ENCODE peak calls at places on chromosomes 1 and 21, in five cellular contexts. B is H1, S is mesenchymal stem cell, E is trophoblast cell, H is H9. G is an unnamed sample.
A peak's percentile ranks its signal among the peaks of the same experiment; 100 is the strongest.

GRCh38 chr21:44615881-44616590 is 4.2 kb downstream of the KRTAP10-8 start:
- DNase-seq in H (no peak), S (no peak), B (peak; percentile 43), E (no peak), G (no peak)

GRCh38 chr1:212158912-212159796 is 123.6 kb downstream of the DTL start:
- DNase-seq in S (no peak), E (no peak), B (no peak), H (no peak), G (no peak)

GRCh38 chr1:180918519-180918918 is 5.8 kb downstream of the KIAA1614 start:
- DNase-seq in S (no peak), B (no peak), E (no peak), H (no peak), G (no peak)

GRCh38 chr1:100921110-100921706 is 25.3 kb downstream of the SLC30A7 start:
- DNase-seq in H (no peak), B (no peak), E (no peak), S (peak; percentile 70), G (peak; percentile 44)

GRCh38 chr1:184610872-184611614 is 143.6 kb downstream of the EDEM3 start:
- DNase-seq in E (no peak), S (no peak), H (no peak), B (no peak), G (peak; percentile 42)

GRCh38 chr1:223413216-223413615 is 20.0 kb downstream of the CCDC185 start:
- DNase-seq in E (no peak), H (no peak), B (no peak), S (no peak), G (no peak)

GRCh38 chr1:57340361-57341192 is 83.3 kb downstream of the DAB1 start:
- DNase-seq in B (no peak), E (no peak), S (no peak), H (no peak), G (no peak)

GRCh38 chr1:21294266-21295058 is 4.2 kb upstream of the ECE1 start:
- DNase-seq in E (peak; percentile 35), B (no peak), H (no peak), S (peak; percentile 58), G (no peak)

GRCh38 chr1:47934243-47934805 is 62.9 kb downstream of the TRABD2B start:
- DNase-seq in B (no peak), S (peak; percentile 2), E (no peak), H (peak; percentile 41), G (no peak)

GRCh38 chr1:113905435-113905861 is 322 bp downstream of the DCLRE1B start:
- DNase-seq in H (peak; percentile 79), E (peak; percentile 7), S (no peak), B (peak; percentile 73), G (no peak)

GRCh38 chr1:30977105-30977504 is 68.5 kb upstream of the SDC3 start:
- DNase-seq in S (peak; percentile 71), H (no peak), E (no peak), B (no peak), G (no peak)

GRCh38 chr21:45129231-45129923 is 55.0 kb downstream of the ADARB1 start:
- DNase-seq in E (no peak), S (peak; percentile 58), H (no peak), B (no peak), G (no peak)

GRCh38 chr1:192436441-192437078 is 119.8 kb downstream of the RGS21 start:
- DNase-seq in E (no peak), B (no peak), S (no peak), H (no peak), G (no peak)

GRCh38 chr1:11045428-11046269 is 1.4 kb downstream of the MASP2 start:
- DNase-seq in B (peak; percentile 88), S (no peak), E (no peak), H (peak; percentile 93), G (no peak)

GRCh38 chr1:93061895-93062792 is 16.9 kb upstream of the MTF2 start:
- DNase-seq in H (peak; percentile 51), B (peak; percentile 49), S (peak; percentile 39), E (no peak), G (no peak)

GRCh38 chr1:234924450-234925355 is 203.9 kb downstream of the TOMM20 start:
- DNase-seq in H (peak; percentile 21), B (no peak), S (no peak), E (no peak), G (no peak)

GRCh38 chr21:43825936-43826622 is 36.7 kb downstream of the RRP1 start:
- DNase-seq in E (no peak), B (no peak), H (peak; percentile 68), S (no peak), G (no peak)

GRCh38 chr1:80272495-80272894 is 1266.0 kb upstream of the ADGRL4 start:
- DNase-seq in E (no peak), B (no peak), S (no peak), H (no peak), G (no peak)

GRCh38 chr1:175902281-175902680 is 158.9 kb upstream of the TNR start:
- DNase-seq in S (no peak), B (no peak), H (no peak), E (no peak), G (no peak)

GRCh38 chr1:183139281-183139942 is 46.7 kb upstream of the LAMC2 start:
- DNase-seq in E (no peak), B (no peak), H (no peak), S (peak; percentile 76), G (no peak)

GRCh38 chr1:205714906-205715246 is 34.6 kb upstream of the SLC45A3 start:
- DNase-seq in E (no peak), B (no peak), S (no peak), H (no peak), G (no peak)

GRCh38 chr1:215081566-215082531 is 688 bp upstream of the KCNK2 start:
- DNase-seq in E (no peak), H (peak; percentile 37), B (peak; percentile 61), S (peak; percentile 10), G (peak; percentile 14)
- H2BK12ac ChIP-seq in E (no peak overlapping the region), H (no peak overlapping the region), B (no peak overlapping the region), S (peak overlapping the region; percentile 6), G (peak overlapping the region; percentile 61)

DNA sequence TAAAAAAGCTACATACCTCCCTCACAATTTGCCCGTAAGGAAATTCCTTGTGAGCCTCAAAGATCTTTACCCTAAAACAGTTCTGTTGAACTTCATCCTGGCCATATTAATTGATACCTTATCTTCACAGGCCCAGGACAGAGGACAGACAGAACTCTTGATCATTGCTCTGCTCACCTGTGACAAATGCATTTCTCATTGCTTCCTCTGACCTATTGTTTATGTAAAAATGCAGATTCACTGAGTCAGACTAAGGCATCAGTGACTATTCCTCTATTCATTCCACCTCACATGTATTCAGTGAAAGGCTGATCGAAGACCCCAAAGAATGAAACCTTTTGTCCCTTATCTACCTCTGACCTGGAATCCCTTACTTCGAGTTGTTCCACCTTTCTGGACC is 61.0 kb downstream of the BACH1 start:
- DNase-seq in B (no peak), S (no peak), H (no peak), E (no peak), G (no peak)
- H4K91ac ChIP-seq in B (no peak overlapping the region), S (no peak overlapping the region), H (no peak overlapping the region), E (no peak overlapping the region), G (no peak overlapping the region)

GRCh38 chr1:197197430-197197997 is 51.0 kb upstream of the ASPM start:
- DNase-seq in E (no peak), S (no peak), H (no peak), B (no peak), G (no peak)
- H3K4me2 ChIP-seq in E (no peak overlapping the region), S (peak overlapping the region; percentile 14), H (peak overlapping the region; percentile 35), B (peak overlapping the region; percentile 85), G (no peak overlapping the region)

DNA sequence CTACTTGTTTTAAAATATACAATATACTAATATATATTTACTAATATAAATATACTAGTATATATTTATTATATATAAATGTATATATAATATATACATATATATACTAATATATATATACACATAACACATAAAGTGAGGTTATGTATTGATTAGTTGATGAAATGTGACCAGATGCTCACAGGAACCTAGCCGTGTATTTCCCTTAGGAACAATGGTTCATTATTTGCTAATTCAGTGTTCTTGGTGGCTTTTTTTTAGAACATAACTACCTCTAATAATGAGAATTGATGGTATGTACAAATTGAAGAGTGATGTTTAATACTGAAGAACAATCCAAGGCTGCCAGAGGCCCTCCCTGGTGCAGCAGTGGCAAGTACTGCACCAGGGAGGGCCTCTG is 37.9 kb upstream of the ITPKB start:
- DNase-seq in E (no peak), S (no peak), H (no peak), B (no peak), G (no peak)
- H2BK12ac ChIP-seq in E (no peak overlapping the region), S (no peak overlapping the region), H (no peak overlapping the region), B (no peak overlapping the region), G (no peak overlapping the region)

GRCh38 chr1:43477716-43478115 is 24.0 kb upstream of the HYI start:
- DNase-seq in H (no peak), S (no peak), B (no peak), E (peak; percentile 68), G (no peak)
- H4K91ac ChIP-seq in H (no peak overlapping the region), S (no peak overlapping the region), B (no peak overlapping the region), E (peak overlapping the region; percentile 68), G (no peak overlapping the region)

GRCh38 chr1:18944810-18945209 is 11.7 kb downstream of the IFFO2 start:
- DNase-seq in S (no peak), B (no peak), H (no peak), E (no peak), G (no peak)
- H3K4me2 ChIP-seq in S (no peak overlapping the region), B (no peak overlapping the region), H (no peak overlapping the region), E (no peak overlapping the region), G (no peak overlapping the region)

GRCh38 chr1:94244816-94245215 is 7.4 kb upstream of the ARHGAP29 start:
- DNase-seq in H (no peak), B (no peak), E (no peak), S (no peak), G (no peak)

GRCh38 chr1:94243665-94244064 is 6.3 kb upstream of the ARHGAP29 start:
- DNase-seq in B (no peak), H (no peak), E (no peak), S (no peak), G (no peak)

GRCh38 chr1:94237291-94238226 is at the start of gene ARHGAP29:
- DNase-seq in B (peak; percentile 89), H (peak; percentile 90), E (peak; percentile 80), S (peak; percentile 69), G (peak; percentile 84)

GRCh38 chr1:94239796-94240195 is 2.4 kb upstream of the ARHGAP29 start:
- DNase-seq in E (no peak), H (no peak), S (no peak), B (no peak), G (no peak)

DNA sequence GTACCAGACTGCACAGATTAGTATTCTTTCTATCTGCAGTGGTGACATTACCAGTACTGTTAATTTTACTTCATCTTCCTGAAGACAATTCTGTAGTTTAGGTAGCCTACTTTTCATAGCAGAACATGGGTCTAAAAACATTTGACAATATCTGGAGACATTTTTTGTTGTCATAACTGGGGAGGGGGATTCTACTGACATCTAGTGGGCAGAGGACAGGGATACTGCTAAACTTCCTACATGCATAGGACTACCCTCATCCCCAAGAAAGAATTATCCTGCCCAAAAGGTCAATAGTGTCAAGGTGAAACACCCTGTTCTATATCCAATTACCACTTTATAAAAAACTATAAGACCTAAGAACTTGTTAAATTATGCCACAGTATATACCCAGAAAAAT is 3.4 kb upstream of the ARHGAP29 start:
- DNase-seq in H (no peak), S (no peak), B (no peak), E (no peak), G (peak; percentile 31)
- H2BK12ac ChIP-seq in H (no peak overlapping the region), S (no peak overlapping the region), B (no peak overlapping the region), E (no peak overlapping the region), G (no peak overlapping the region)

DNA sequence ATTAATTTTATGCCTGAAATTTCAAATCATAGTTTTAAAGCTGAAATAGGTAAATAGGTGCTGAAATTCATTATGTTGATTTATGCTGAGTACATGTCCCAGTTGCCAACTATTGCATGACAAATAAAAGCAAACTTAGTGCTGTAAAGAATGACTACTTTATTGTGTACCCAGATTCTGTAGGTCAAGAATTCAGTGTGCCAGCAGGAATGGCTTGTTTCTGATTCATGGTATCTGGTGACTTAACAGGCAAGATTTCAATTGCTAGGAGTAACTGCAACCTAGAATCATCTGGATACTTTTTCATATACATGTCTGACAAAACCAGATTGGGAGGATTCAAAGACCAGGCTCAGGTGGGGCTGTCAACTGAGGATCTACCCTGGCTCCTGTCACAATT is 678.4 kb upstream of the ADAMTS5 start:
- DNase-seq in E (no peak), H (no peak), S (peak; percentile 5), B (no peak), G (no peak)
- H4K91ac ChIP-seq in E (no peak overlapping the region), H (no peak overlapping the region), S (no peak overlapping the region), B (no peak overlapping the region), G (no peak overlapping the region)

G was measured in neuronal stem cell.